ENCODE peak calls at places on chromosomes 2 and 18, in nine cellular contexts. V, O, Y, Z, I, W, L, H and J are unnamed samples.

GRCh38 chr2:194730266-194730665 is 926.8 kb upstream of the SLC39A10 start:
- DNase-seq in V (no peak), O (no peak), Y (no peak), Z (no peak), I (no peak), W (no peak), L (no peak), H (no peak), J (no peak)

GRCh38 chr2:118251427-118251826 is 163.2 kb downstream of the INSIG2 start:
- DNase-seq in V (no peak), O (no peak), Y (no peak), Z (no peak), I (no peak), W (no peak), L (no peak), H (no peak), J (no peak)

GRCh38 chr18:35467624-35468016 is 30.1 kb downstream of the INO80C start:
- DNase-seq in V (no peak), O (no peak), Y (no peak), Z (no peak), I (no peak), W (no peak), L (no peak), H (no peak), J (no peak)

GRCh38 chr2:240797500-240797895 is 22.5 kb downstream of the KIF1A start:
- DNase-seq in V (peak; percentile 8), O (no peak), Y (no peak), Z (no peak), I (no peak), W (no peak), L (no peak), H (no peak), J (no peak)

GRCh38 chr2:205283721-205284270 is 398.5 kb upstream of the NRP2 start:
- DNase-seq in V (no peak), O (no peak), Y (no peak), Z (no peak), I (no peak), W (no peak), L (no peak), H (no peak), J (no peak)

GRCh38 chr2:211751853-211752252 is 786.7 kb downstream of the ERBB4 start:
- DNase-seq in V (no peak), O (no peak), Y (no peak), Z (no peak), I (no peak), W (peak; percentile 28), L (no peak), H (no peak), J (no peak)

GRCh38 chr2:25349397-25349796 is 7.7 kb upstream of the DNMT3A start:
- DNase-seq in V (no peak), O (no peak), Y (no peak), Z (no peak), I (no peak), W (no peak), L (peak; percentile 47), H (no peak), J (no peak)

GRCh38 chr2:95384854-95385569 is 17.5 kb upstream of the FAHD2A start:
- DNase-seq in V (peak; percentile 43), O (no peak), Y (no peak), Z (no peak), I (no peak), W (no peak), L (no peak), H (no peak), J (no peak)

GRCh38 chr2:71166812-71167211 is 36.4 kb downstream of the MPHOSPH10 start:
- DNase-seq in V (no peak), O (no peak), Y (no peak), Z (no peak), I (no peak), W (no peak), L (no peak), H (no peak), J (no peak)

GRCh38 chr18:45774065-45774521 is 50.1 kb downstream of the SLC14A1 start:
- DNase-seq in V (no peak), O (peak; percentile 98), Y (no peak), Z (no peak), I (no peak), W (no peak), L (peak; percentile 51), H (no peak), J (no peak)

GRCh38 chr2:169329669-169330554 is 32.4 kb downstream of the LRP2 start:
- DNase-seq in V (no peak), O (no peak), Y (no peak), Z (no peak), I (no peak), W (no peak), L (no peak), H (no peak), J (no peak)